ENCODE peak calls at places on chromosomes 2 and 18, in four cellular contexts. D, T, R and I are unnamed samples.

GRCh38 chr2:126784045-126784444 is 114.6 kb upstream of the TEX51 start:
- DNase-seq in D (no peak), T (no peak), R (no peak), I (no peak)

GRCh38 chr2:54454548-54454921 is 1.6 kb upstream of the SPTBN1 start:
- DNase-seq in D (no peak), T (no peak), R (no peak), I (no peak)

GRCh38 chr2:128444044-128444771 is 125.5 kb upstream of the HS6ST1 start:
- DNase-seq in D (peak; percentile 22), T (no peak), R (no peak), I (no peak)

GRCh38 chr2:74002515-74003391 is 18.0 kb downstream of the TET3 start:
- DNase-seq in D (peak; percentile 73), T (peak; percentile 54), R (peak; percentile 75), I (peak; percentile 83)

GRCh38 chr2:239609162-239609561 is 208.3 kb upstream of the HDAC4 start:
- DNase-seq in D (no peak), T (no peak), R (no peak), I (no peak)

GRCh38 chr2:152661076-152661475 is 56.2 kb downstream of the PRPF40A start:
- DNase-seq in D (no peak), T (no peak), R (no peak), I (no peak)

GRCh38 chr2:205680067-205680466 is 2.2 kb upstream of the NRP2 start:
- DNase-seq in D (peak; percentile 53), T (no peak), R (no peak), I (peak; percentile 77)

GRCh38 chr18:47756364-47757016 is 174.0 kb downstream of the SMAD2 start:
- DNase-seq in D (peak; percentile 67), T (no peak), R (peak; percentile 38), I (peak; percentile 25)

GRCh38 chr2:180505203-180505602 is 475.2 kb upstream of the UBE2E3 start:
- DNase-seq in D (no peak), T (no peak), R (no peak), I (no peak)

GRCh38 chr2:175097297-175097696 is 70.7 kb downstream of the ATF2 start:
- DNase-seq in D (no peak), T (no peak), R (no peak), I (no peak)

GRCh38 chr2:127792805-127793204 is 18.2 kb downstream of the WDR33 start:
- DNase-seq in D (no peak), T (no peak), R (no peak), I (no peak)

GRCh38 chr2:232142049-232142448 is 180.5 kb downstream of the DIS3L2 start:
- DNase-seq in D (no peak), T (no peak), R (no peak), I (peak; percentile 14)

GRCh38 chr2:225989809-225990208 is 590.3 kb downstream of the NYAP2 start:
- DNase-seq in D (no peak), T (no peak), R (no peak), I (no peak)

GRCh38 chr2:240983361-240983995 is 14.9 kb upstream of the SNED1 start:
- DNase-seq in D (no peak), T (peak; percentile 15), R (no peak), I (peak; percentile 50)

GRCh38 chr2:118473241-118473640 is 374.2 kb downstream of the EN1 start:
- DNase-seq in D (no peak), T (no peak), R (no peak), I (no peak)

GRCh38 chr2:175823291-175824073 is 178.6 kb downstream of the LNPK start:
- DNase-seq in D (no peak), T (no peak), R (no peak), I (no peak)

GRCh38 chr18:55546873-55547704 is 40.9 kb downstream of the TCF4 start:
- DNase-seq in D (no peak), T (no peak), R (no peak), I (peak; percentile 37)

GRCh38 chr2:118058979-118059378 is 29.3 kb upstream of the INSIG2 start:
- DNase-seq in D (no peak), T (no peak), R (no peak), I (no peak)

GRCh38 chr2:31241625-31242270 is 7.8 kb downstream of the EHD3 start:
- DNase-seq in D (no peak), T (no peak), R (no peak), I (no peak)

GRCh38 chr18:58316943-58317342 is 272.9 kb downstream of the NEDD4L start:
- DNase-seq in D (no peak), T (no peak), R (no peak), I (no peak)

GRCh38 chr2:212811036-212811805 is 272.6 kb upstream of the ERBB4 start:
- DNase-seq in D (no peak), T (no peak), R (no peak), I (peak; percentile 36)

GRCh38 chr2:191501390-191502168 is 176.4 kb upstream of the NABP1 start:
- DNase-seq in D (no peak), T (no peak), R (no peak), I (peak; percentile 40)

GRCh38 chr2:25398534-25398933 is 56.8 kb upstream of the DNMT3A start:
- DNase-seq in D (no peak), T (no peak), R (no peak), I (no peak)

GRCh38 chr2:105373344-105373781 is 25.5 kb downstream of the FHL2 start:
- DNase-seq in D (no peak), T (no peak), R (no peak), I (no peak)

GRCh38 chr2:150459281-150459680 is 28.2 kb downstream of the RND3 start:
- DNase-seq in D (no peak), T (no peak), R (no peak), I (peak; percentile 65)

GRCh38 chr2:71566271-71566858 is 113.0 kb downstream of the DYSF start:
- DNase-seq in D (no peak), T (no peak), R (no peak), I (no peak)

GRCh38 chr18:2883137-2883671 is 36.4 kb downstream of the EMILIN2 start:
- DNase-seq in D (peak; percentile 27), T (no peak), R (peak; percentile 30), I (no peak)

GRCh38 chr18:60684843-60685513 is 312.4 kb upstream of the MC4R start:
- DNase-seq in D (no peak), T (no peak), R (no peak), I (peak; percentile 17)

GRCh38 chr2:101197215-101197745 is 46.1 kb upstream of the TBC1D8 start:
- DNase-seq in D (no peak), T (no peak), R (no peak), I (no peak)

GRCh38 chr2:128452536-128453530 is 134.2 kb upstream of the HS6ST1 start:
- DNase-seq in D (peak; percentile 17), T (no peak), R (no peak), I (no peak)

GRCh38 chr2:3971313-3972192 is 268.2 kb downstream of the DCDC2C start:
- DNase-seq in D (peak; percentile 5), T (no peak), R (no peak), I (no peak)

GRCh38 chr2:96084006-96084857 is 32.1 kb downstream of the ADRA2B start:
- DNase-seq in D (no peak), T (no peak), R (no peak), I (no peak)

GRCh38 chr2:107633580-107634147 is 193.0 kb upstream of the RGPD4 start:
- DNase-seq in D (no peak), T (no peak), R (no peak), I (peak; percentile 79)

GRCh38 chr2:1097086-1097485 is 146.4 kb downstream of the SNTG2 start:
- DNase-seq in D (no peak), T (no peak), R (no peak), I (no peak)

GRCh38 chr2:119311371-119311770 is 55.3 kb downstream of the C2orf76 start:
- DNase-seq in D (no peak), T (no peak), R (no peak), I (no peak)

GRCh38 chr2:157790780-157791179 is 85.3 kb downstream of the ACVR1 start:
- DNase-seq in D (no peak), T (no peak), R (no peak), I (no peak)

GRCh38 chr2:220162320-220162719 is 534.9 kb downstream of the SLC4A3 start:
- DNase-seq in D (no peak), T (no peak), R (no peak), I (no peak)

GRCh38 chr2:74538881-74539339 is 9.2 kb downstream of the HTRA2 start:
- DNase-seq in D (no peak), T (no peak), R (no peak), I (no peak)

GRCh38 chr2:182866461-182867369 is at the start of gene FRZB:
- DNase-seq in D (peak; percentile 33), T (no peak), R (no peak), I (peak; percentile 10)